ENCODE peak calls at places on chromosomes 12 and 14, in nine cellular contexts. R, P, J, I, F, G, B, E and D are unnamed samples.

GRCh38 chr14:73846944-73847343 is 4.7 kb upstream of the PTGR2 start:
- DNase-seq in P (no peak), E (no peak), I (no peak), B (no peak), G (no peak), J (no peak), F (no peak), R (no peak), D (no peak)

GRCh38 chr14:94545131-94545841 is 16.0 kb upstream of the SERPINA4 start:
- DNase-seq in E (no peak), R (no peak), I (peak), J (no peak), G (no peak), F (peak), P (no peak), B (no peak), D (peak)

GRCh38 chr14:22039938-22040780 is 366.5 kb upstream of the OR4E1 start:
- DNase-seq in E (peak), R (no peak), J (no peak), G (no peak), I (peak), F (peak), P (no peak), B (no peak), D (peak)

GRCh38 chr12:123761841-123762714 is at the start of gene DNAH10:
- DNase-seq in J (no peak), I (peak), G (peak), B (peak), P (no peak), F (no peak), R (peak), E (peak), D (peak)

GRCh38 chr12:93896427-93896826 is 219.3 kb downstream of the CRADD start:
- DNase-seq in E (no peak), J (no peak), I (peak), F (no peak), B (no peak), P (no peak), G (no peak), R (no peak), D (no peak)

GRCh38 chr14:68593806-68594536 is 198.9 kb downstream of the ZFP36L1 start:
- DNase-seq in J (no peak), E (peak), P (no peak), R (peak), G (no peak), B (no peak), F (no peak), I (peak), D (no peak)

GRCh38 chr14:74571441-74571841 is 40.6 kb downstream of the LTBP2 start:
- DNase-seq in J (peak), I (peak), E (no peak), P (no peak), R (no peak), G (no peak), F (peak), B (no peak), D (no peak)

GRCh38 chr12:122646568-122647220 is 56.5 kb downstream of the HCAR2 start:
- DNase-seq in J (no peak), E (no peak), P (peak), B (peak), G (no peak), F (peak), I (peak), R (no peak), D (peak)

GRCh38 chr14:104421892-104422291 is 157.7 kb upstream of the C14orf180 start:
- DNase-seq in I (no peak), E (no peak), P (no peak), G (no peak), B (no peak), F (no peak), R (no peak), J (no peak), D (no peak)

GRCh38 chr12:104319028-104319427 is 15.5 kb downstream of the EID3 start:
- DNase-seq in F (no peak), G (no peak), P (no peak), R (no peak), B (no peak), I (no peak), J (no peak), E (no peak), D (no peak)

GRCh38 chr12:116065561-116065960 is 211.9 kb downstream of the MED13L start:
- DNase-seq in J (no peak), R (no peak), B (no peak), E (peak), F (peak), G (no peak), P (no peak), I (peak), D (peak)

GRCh38 chr14:89011327-89011726 is 186.9 kb downstream of the TTC8 start:
- DNase-seq in R (no peak), P (no peak), E (no peak), J (no peak), B (no peak), I (no peak), G (no peak), F (no peak), D (no peak)

GRCh38 chr14:89013098-89013504 is 188.7 kb downstream of the TTC8 start:
- DNase-seq in G (no peak), P (no peak), R (peak), F (peak), B (peak), I (peak), J (no peak), E (peak), D (peak)

GRCh38 chr14:89013698-89014569 is 189.5 kb downstream of the TTC8 start:
- DNase-seq in B (no peak), P (no peak), G (no peak), J (no peak), R (no peak), F (no peak), E (no peak), I (no peak), D (no peak)

GRCh38 chr14:89012272-89013097 is 188.0 kb downstream of the TTC8 start:
- DNase-seq in I (no peak), R (no peak), G (no peak), F (no peak), J (no peak), E (peak), P (no peak), B (no peak), D (no peak)

DNA sequence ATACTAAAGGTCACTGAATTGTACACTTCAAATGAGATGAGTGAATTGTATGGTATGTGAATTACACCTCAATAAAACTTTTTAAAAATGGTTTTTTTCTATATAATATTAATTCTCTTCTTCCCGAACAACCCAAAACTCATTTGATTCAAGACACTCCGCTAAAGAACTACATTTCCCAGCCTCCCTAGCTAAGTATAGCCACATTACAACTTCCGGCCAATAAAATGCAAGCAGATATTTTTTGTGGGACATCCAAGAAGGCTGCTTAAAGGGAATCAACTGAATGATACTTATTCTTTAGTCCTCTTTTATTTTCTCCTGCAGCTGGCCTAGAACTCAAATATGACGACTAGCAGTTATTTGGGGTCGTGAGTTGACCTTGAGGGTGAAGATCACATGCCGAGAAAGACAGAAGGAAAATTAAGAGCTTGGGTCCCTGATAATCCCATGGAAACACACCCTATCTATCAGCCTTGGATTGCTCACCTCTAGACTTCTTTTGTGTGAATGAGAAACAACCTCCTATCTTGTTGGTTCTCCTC is 187.3 kb downstream of the TTC8 start:
- DNase-seq in G (no peak), F (no peak), J (no peak), B (peak), I (no peak), E (peak), P (no peak), R (no peak), D (no peak)
- H3K4me3 ChIP-seq in G (no peak), F (no peak), J (no peak), B (no peak), I (no peak), E (no peak), P (no peak), R (peak), D (no peak)

GRCh38 chr12:14424545-14424944 is 59.1 kb downstream of the ATF7IP start:
- DNase-seq in J (no peak), E (no peak), F (no peak), I (no peak), B (no peak), G (no peak), R (no peak), P (no peak), D (no peak)
- TF ChIP-seq CTCF in J (no peak), E (no peak), F (no peak), I (no peak), B (no peak), G (no peak), R (no peak), P (no peak), D (no peak)

GRCh38 chr12:38204831-38205230 is 111.7 kb upstream of the ALG10B start:
- DNase-seq in I (no peak), B (no peak), F (no peak), G (no peak), P (no peak), E (no peak), R (no peak), J (no peak), D (no peak)
- H3K4me3 ChIP-seq in I (no peak), B (no peak), F (no peak), G (no peak), P (no peak), E (no peak), R (no peak), J (no peak), D (no peak)

GRCh38 chr12:5200276-5201087 is 156.8 kb downstream of the KCNA5 start:
- DNase-seq in E (peak), B (peak), F (no peak), R (peak), I (peak), G (no peak), P (no peak), J (no peak), D (no peak)
- TF ChIP-seq CTCF in E (peak), B (peak), F (peak), R (peak), I (peak), G (peak), P (peak), J (peak), D (peak)

GRCh38 chr12:54421175-54421872 is 2.3 kb upstream of the ITGA5 start:
- DNase-seq in I (no peak), J (no peak), P (no peak), G (peak), E (no peak), B (peak), R (no peak), F (peak), D (peak)
- H3K4me3 ChIP-seq in I (no peak), J (no peak), P (no peak), G (no peak), E (no peak), B (no peak), R (no peak), F (no peak), D (no peak)

DNA sequence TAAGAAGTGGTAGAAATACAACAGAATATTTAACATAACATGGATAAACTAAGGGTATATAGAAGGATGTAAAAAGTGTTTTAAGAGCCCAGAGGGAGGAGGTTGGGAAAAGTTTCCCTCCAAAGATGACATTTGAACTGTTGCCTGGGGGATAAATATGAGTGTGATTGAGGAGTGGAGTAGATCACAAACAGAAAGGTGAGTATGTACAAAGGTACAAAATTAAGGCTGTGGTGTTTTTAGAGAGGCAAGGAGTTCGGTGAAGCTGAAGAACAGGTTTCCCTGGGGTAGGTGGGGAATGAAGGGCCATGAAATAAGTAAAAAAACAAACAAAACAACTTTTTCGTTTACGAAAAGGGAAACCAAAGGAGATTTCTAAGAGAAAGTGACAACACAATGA is 240.2 kb upstream of the DCN start:
- DNase-seq in R (no peak), I (no peak), E (no peak), G (no peak), J (no peak), B (no peak), P (no peak), F (no peak), D (no peak)
- TF ChIP-seq CTCF in R (no peak), I (no peak), E (no peak), G (no peak), J (no peak), B (no peak), P (no peak), F (no peak), D (no peak)

GRCh38 chr12:38669081-38669480 is 236.3 kb downstream of the CPNE8 start:
- DNase-seq in I (no peak), P (no peak), R (no peak), E (no peak), B (no peak), J (no peak), G (no peak), F (no peak), D (no peak)
- H3K4me3 ChIP-seq in I (no peak), P (no peak), R (no peak), E (no peak), B (no peak), J (no peak), G (no peak), F (no peak), D (no peak)